ENCODE peak calls at places on chromosomes 2 and 18, in ten cellular contexts. M is brain microvascular endothelial cell, R is left ventricle myocardium inferior, V is endodermal cell, K is RWPE2, O is bronchial epithelial cell, T is skeletal muscle cell, A is NB4, S is GM23338, E is heart right ventricle. F is an unnamed sample.

GRCh38 chr2:46643951-46644350 is 164.6 kb downstream of the TMEM247 start:
- DNase-seq in M (no peak), R (no peak), V (no peak), K (no peak), O (peak; percentile 85), T (no peak), A (no peak), S (no peak), E (no peak), F (peak; percentile 12)

GRCh38 chr18:63022429-63023022 is 297.0 kb downstream of the BCL2 start:
- DNase-seq in M (no peak), R (no peak), V (peak; percentile 91), K (no peak), O (no peak), T (no peak), A (peak; percentile 21), S (peak; percentile 78), E (no peak), F (no peak)

GRCh38 chr2:33437297-33437696 is 39.2 kb upstream of the RASGRP3 start:
- DNase-seq in M (peak; percentile 59), R (no peak), V (no peak), K (no peak), O (no peak), T (peak; percentile 78), A (no peak), S (no peak), E (no peak), F (no peak)

GRCh38 chr2:137947032-137947713 is 17.1 kb upstream of the HNMT start:
- DNase-seq in M (no peak), R (no peak), V (no peak), K (no peak), O (no peak), T (no peak), A (peak; percentile 9), S (no peak), E (no peak), F (no peak)

GRCh38 chr2:113720167-113720566 is 36.3 kb downstream of the SLC35F5 start:
- DNase-seq in M (no peak), R (no peak), V (no peak), K (no peak), O (peak; percentile 49), T (no peak), A (no peak), S (peak; percentile 34), E (no peak), F (no peak)

GRCh38 chr18:22789600-22789999 is 143.5 kb upstream of the RBBP8 start:
- DNase-seq in M (no peak), R (no peak), V (no peak), K (no peak), O (no peak), T (no peak), A (no peak), S (no peak), E (no peak), F (no peak)

GRCh38 chr2:236352761-236353593 is 88.8 kb upstream of the ASB18 start:
- DNase-seq in M (peak; percentile 17), R (no peak), V (no peak), K (no peak), O (peak; percentile 21), T (peak; percentile 5), A (peak; percentile 50), S (peak; percentile 55), E (no peak), F (peak; percentile 37)

GRCh38 chr18:57664600-57665165 is 43.0 kb upstream of the NARS1 start:
- DNase-seq in M (no peak), R (no peak), V (no peak), K (no peak), O (no peak), T (no peak), A (peak; percentile 26), S (no peak), E (no peak), F (no peak)

GRCh38 chr18:48002933-48003365 is 72.5 kb upstream of the SMAD2 start:
- DNase-seq in M (peak; percentile 16), R (peak; percentile 60), V (no peak), K (peak; percentile 83), O (peak; percentile 75), T (no peak), A (peak; percentile 67), S (no peak), E (peak; percentile 67), F (no peak)

GRCh38 chr2:177540293-177540692 is 147.7 kb downstream of the AGPS start:
- DNase-seq in M (no peak), R (no peak), V (no peak), K (no peak), O (no peak), T (no peak), A (no peak), S (no peak), E (no peak), F (no peak)

GRCh38 chr2:45119038-45119437 is 109.8 kb upstream of the SIX2 start:
- DNase-seq in M (peak; percentile 40), R (no peak), V (no peak), K (no peak), O (peak; percentile 97), T (peak; percentile 33), A (no peak), S (no peak), E (no peak), F (no peak)

GRCh38 chr2:231241755-231242507 is 43.5 kb downstream of the ARMC9 start:
- DNase-seq in M (no peak), R (no peak), V (no peak), K (no peak), O (no peak), T (no peak), A (peak; percentile 62), S (no peak), E (peak; percentile 23), F (no peak)

GRCh38 chr2:136765256-136765735 is at the start of gene THSD7B:
- DNase-seq in M (no peak), R (no peak), V (peak; percentile 70), K (no peak), O (no peak), T (no peak), A (no peak), S (peak; percentile 53), E (no peak), F (no peak)

GRCh38 chr2:70525032-70525431 is 28.6 kb downstream of the TGFA start:
- DNase-seq in M (no peak), R (no peak), V (peak; percentile 28), K (peak; percentile 80), O (peak; percentile 82), T (no peak), A (no peak), S (no peak), E (no peak), F (no peak)

GRCh38 chr18:32389868-32390267 is 80.8 kb downstream of the GAREM1 start:
- DNase-seq in M (no peak), R (peak; percentile 69), V (no peak), K (no peak), O (peak; percentile 50), T (no peak), A (no peak), S (no peak), E (peak; percentile 59), F (no peak)

DNA sequence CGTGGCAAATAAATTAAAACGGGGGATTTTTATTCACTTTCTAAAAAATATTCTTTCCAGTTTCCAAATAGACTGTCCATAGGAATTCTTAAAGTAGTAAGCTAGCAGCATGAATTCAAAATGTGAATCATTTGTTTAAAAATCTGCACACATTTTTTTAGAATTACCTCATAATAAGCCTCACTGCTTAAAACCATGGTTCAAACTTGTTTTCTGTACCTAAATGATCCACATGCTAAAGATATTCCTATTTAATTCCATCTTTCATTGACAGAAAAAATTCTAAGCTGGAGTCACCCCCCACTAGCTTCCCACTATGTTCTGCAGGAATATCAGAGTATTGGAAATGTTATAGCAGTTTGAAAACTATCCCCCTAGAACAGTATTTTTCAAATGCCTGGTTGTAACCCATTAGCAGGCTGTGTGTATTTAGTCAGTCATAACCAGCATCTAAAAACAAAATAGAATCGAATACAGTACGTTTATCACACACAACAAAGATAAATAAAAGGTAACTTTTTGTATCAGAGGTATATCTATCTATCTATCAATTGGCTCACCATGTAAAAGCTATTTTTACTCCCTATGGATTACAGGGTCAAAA is 11.2 kb upstream of the IKZF2 start:
- DNase-seq in M (no peak), R (no peak), V (no peak), K (no peak), O (peak; percentile 59), T (no peak), A (no peak), S (no peak), E (no peak), F (no peak)
- H3K4me3 ChIP-seq in M (no peak overlapping the region), R (no peak overlapping the region), V (no peak overlapping the region), K (no peak overlapping the region), O (no peak overlapping the region), T (no peak overlapping the region), A (no peak overlapping the region), S (no peak overlapping the region), E (no peak overlapping the region), F (no peak overlapping the region)

DNA sequence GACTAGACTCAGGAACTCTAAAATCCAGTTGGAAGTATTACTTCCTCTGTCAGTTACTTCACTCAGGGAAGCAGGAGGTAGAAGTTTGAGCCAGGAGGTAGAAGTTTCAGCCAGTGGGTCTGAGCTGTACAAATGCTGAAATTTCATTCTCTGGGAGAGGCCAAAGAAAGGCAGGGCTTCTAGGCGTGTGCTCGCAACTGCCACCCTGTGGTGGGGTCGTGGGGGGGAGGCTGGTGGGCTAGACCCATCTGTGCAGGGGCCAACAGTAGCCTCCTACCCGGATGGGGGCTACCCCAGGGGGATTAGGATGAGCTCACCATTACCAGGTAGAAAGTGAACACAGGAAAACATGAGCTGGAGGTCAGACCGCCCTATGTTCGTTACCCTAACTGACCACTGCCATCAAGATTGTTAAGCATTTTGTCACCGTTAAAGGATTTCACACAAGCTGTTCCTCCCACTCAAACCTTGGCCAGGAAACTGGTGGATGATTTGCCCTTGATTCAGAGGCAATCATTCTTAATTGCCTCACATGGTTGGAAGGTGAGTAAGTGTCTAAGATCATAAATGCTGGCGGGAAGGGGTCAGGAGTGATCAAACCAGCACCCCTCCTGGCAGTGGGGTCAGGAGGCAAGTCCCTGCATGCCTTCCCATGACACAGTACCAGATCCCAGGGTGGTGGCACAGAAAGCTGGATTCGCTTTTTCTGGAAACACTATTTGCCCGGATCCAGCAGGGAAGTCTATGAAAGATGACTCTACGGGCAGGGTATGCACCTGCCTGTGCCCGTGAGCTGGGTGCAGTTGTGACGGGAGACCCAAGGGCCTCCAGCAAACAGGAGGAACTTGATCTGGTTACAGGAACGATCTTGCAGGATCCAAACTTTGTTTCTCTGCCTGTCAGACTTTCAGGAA is 5.2 kb upstream of the FHL2 start:
- DNase-seq in M (peak; percentile 75), R (no peak), V (peak; percentile 77), K (peak; percentile 96), O (peak; percentile 100), T (peak; percentile 80), A (peak; percentile 25), S (peak; percentile 59), E (no peak), F (no peak)
- H3K4me3 ChIP-seq in M (no peak overlapping the region), R (no peak overlapping the region), V (no peak overlapping the region), K (no peak overlapping the region), O (peak overlapping the region; percentile 5), T (no peak overlapping the region), A (no peak overlapping the region), S (no peak overlapping the region), E (no peak overlapping the region), F (no peak overlapping the region)

GRCh38 chr2:109466674-109467575 is 146.8 kb downstream of the SEPTIN10 start:
- DNase-seq in M (peak; percentile 71), R (no peak), V (peak; percentile 31), K (peak; percentile 58), O (peak; percentile 82), T (no peak), A (no peak), S (no peak), E (no peak), F (no peak)
- H3K4me3 ChIP-seq in M (no peak overlapping the region), R (no peak overlapping the region), V (no peak overlapping the region), K (no peak overlapping the region), O (no peak overlapping the region), T (no peak overlapping the region), A (no peak overlapping the region), S (no peak overlapping the region), E (no peak overlapping the region), F (no peak overlapping the region)

GRCh38 chr2:109513749-109514588 is 99.8 kb downstream of the SEPTIN10 start:
- DNase-seq in M (peak; percentile 86), R (no peak), V (no peak), K (no peak), O (peak; percentile 84), T (peak; percentile 71), A (no peak), S (no peak), E (no peak), F (peak; percentile 96)
- H3K4me3 ChIP-seq in M (no peak overlapping the region), R (no peak overlapping the region), V (no peak overlapping the region), K (no peak overlapping the region), O (no peak overlapping the region), T (no peak overlapping the region), A (no peak overlapping the region), S (no peak overlapping the region), E (no peak overlapping the region), F (no peak overlapping the region)

F was measured in GM12865.